ENCODE peak calls at places on chromosomes 16 and 17, in four cellular contexts. One of them, this sample, is unnamed.

GRCh38 chr17:36592316-36592710 is 634 bp downstream of the DHRS11 start:
- DNase-seq in NCI-H2107: no peak
- DNase-seq in COLO829: peak
- DNase-seq in T-cell: no peak
- DNase-seq in this sample: no peak

GRCh38 chr16:69861276-69862030 is 89.7 kb upstream of the CLEC18A start:
- DNase-seq in COLO829: peak
- DNase-seq in T-cell: no peak
- DNase-seq in NCI-H2107: no peak
- DNase-seq in this sample: peak

GRCh38 chr17:45428954-45429337 is 3.7 kb downstream of the ARHGAP27 start:
- DNase-seq in T-cell: no peak
- DNase-seq in NCI-H2107: no peak
- DNase-seq in COLO829: no peak
- DNase-seq in this sample: no peak

GRCh38 chr16:54657058-54657708 is 273.5 kb upstream of the IRX5 start:
- DNase-seq in COLO829: no peak
- DNase-seq in T-cell: no peak
- DNase-seq in NCI-H2107: no peak
- DNase-seq in this sample: no peak

GRCh38 chr17:77571141-77571540 is 387.4 kb upstream of the TNRC6C start:
- DNase-seq in COLO829: no peak
- DNase-seq in T-cell: no peak
- DNase-seq in NCI-H2107: no peak
- DNase-seq in this sample: no peak

GRCh38 chr17:66542183-66542966 is 240.0 kb downstream of the PRKCA start:
- DNase-seq in NCI-H2107: no peak
- DNase-seq in T-cell: no peak
- DNase-seq in COLO829: peak
- DNase-seq in this sample: no peak

GRCh38 chr17:18246880-18247612 is 11.5 kb downstream of the FLII start:
- DNase-seq in COLO829: peak
- DNase-seq in T-cell: no peak
- DNase-seq in NCI-H2107: peak
- DNase-seq in this sample: no peak

GRCh38 chr17:82963104-82963950 is 116.1 kb upstream of the METRNL start:
- DNase-seq in COLO829: peak
- DNase-seq in T-cell: no peak
- DNase-seq in NCI-H2107: peak
- DNase-seq in this sample: no peak

GRCh38 chr17:82892869-82893565 is 53.2 kb upstream of the ZNF750 start:
- DNase-seq in COLO829: no peak
- DNase-seq in T-cell: peak
- DNase-seq in NCI-H2107: no peak
- DNase-seq in this sample: no peak

GRCh38 chr16:80027007-80027965 is 426.7 kb upstream of the MAF start:
- DNase-seq in COLO829: peak
- DNase-seq in T-cell: no peak
- DNase-seq in NCI-H2107: no peak
- DNase-seq in this sample: no peak

GRCh38 chr17:11813278-11813677 is 184.0 kb downstream of the ZNF18 start:
- DNase-seq in NCI-H2107: no peak
- DNase-seq in COLO829: no peak
- DNase-seq in T-cell: no peak
- DNase-seq in this sample: no peak

GRCh38 chr16:67393790-67394270 is 532 bp upstream of the TPPP3 start:
- DNase-seq in NCI-H2107: no peak
- DNase-seq in T-cell: no peak
- DNase-seq in COLO829: no peak
- DNase-seq in this sample: no peak

GRCh38 chr17:62800580-62800979 is 7.5 kb downstream of the MARCHF10 start:
- DNase-seq in T-cell: no peak
- DNase-seq in NCI-H2107: no peak
- DNase-seq in COLO829: no peak
- DNase-seq in this sample: no peak

GRCh38 chr17:50499722-50500121 is 8.5 kb upstream of the MYCBPAP start:
- DNase-seq in NCI-H2107: no peak
- DNase-seq in T-cell: no peak
- DNase-seq in COLO829: no peak
- DNase-seq in this sample: no peak

GRCh38 chr16:30884760-30885159 is 9.1 kb downstream of the BCL7C start:
- DNase-seq in T-cell: no peak
- DNase-seq in COLO829: no peak
- DNase-seq in NCI-H2107: no peak
- DNase-seq in this sample: no peak

GRCh38 chr16:48369765-48370164 is 15.4 kb downstream of the SIAH1 start:
- DNase-seq in NCI-H2107: no peak
- DNase-seq in COLO829: no peak
- DNase-seq in T-cell: no peak
- DNase-seq in this sample: no peak

GRCh38 chr17:10624966-10625365 is 32.1 kb downstream of the MYH3 start:
- DNase-seq in NCI-H2107: no peak
- DNase-seq in COLO829: no peak
- DNase-seq in T-cell: no peak
- DNase-seq in this sample: no peak

GRCh38 chr17:79034931-79035485 is 11.0 kb downstream of the C1QTNF1 start:
- DNase-seq in NCI-H2107: no peak
- DNase-seq in T-cell: no peak
- DNase-seq in COLO829: no peak
- DNase-seq in this sample: no peak

GRCh38 chr17:75144816-75145511 is 9.3 kb downstream of the JPT1 start:
- DNase-seq in COLO829: no peak
- DNase-seq in NCI-H2107: no peak
- DNase-seq in T-cell: no peak
- DNase-seq in this sample: no peak

GRCh38 chr16:89601906-89602272 is 11.6 kb upstream of the DPEP1 start:
- DNase-seq in T-cell: no peak
- DNase-seq in NCI-H2107: no peak
- DNase-seq in COLO829: no peak
- DNase-seq in this sample: no peak